ENCODE peak calls at places on chromosomes 12 and 14, in six cellular contexts. C, U, W, O, Y and S are unnamed samples. For H3K4me1, the result is how much of the 10 kb centered on the place peaks cover.

GRCh38 chr14:92471919-92472318 is 41.7 kb upstream of the RIN3 start:
- DNase-seq in C (no peak), U (no peak), W (no peak), O (no peak), Y (peak), S (peak)

GRCh38 chr12:124774462-124775167 is 89.0 kb downstream of the SCARB1 start:
- DNase-seq in C (no peak), U (peak), W (peak), O (peak), Y (peak), S (no peak)

GRCh38 chr12:32080435-32080834 is 26.2 kb upstream of the BICD1 start:
- DNase-seq in C (no peak), U (no peak), W (no peak), O (no peak), Y (no peak), S (no peak)

GRCh38 chr14:93975791-93976476 is 436 bp downstream of the ASB2 start:
- DNase-seq in C (no peak), U (no peak), W (no peak), O (no peak), Y (no peak), S (no peak)

GRCh38 chr12:98355322-98355721 is 160.1 kb upstream of the TMPO start:
- DNase-seq in C (no peak), U (no peak), W (no peak), O (no peak), Y (peak), S (no peak)

GRCh38 chr12:24955853-24956252 is 7.0 kb upstream of the BCAT1 start:
- DNase-seq in C (no peak), U (no peak), W (no peak), O (no peak), Y (no peak), S (peak)

GRCh38 chr12:13124661-13125505 is 21.4 kb upstream of the GSG1 start:
- DNase-seq in C (no peak), U (no peak), W (no peak), O (no peak), Y (peak), S (no peak)

GRCh38 chr12:6104027-6104426 is 20.4 kb downstream of the VWF start:
- DNase-seq in C (no peak), U (no peak), W (no peak), O (no peak), Y (no peak), S (no peak)

GRCh38 chr12:55760663-55761062 is 17.7 kb downstream of the GDF11 start:
- DNase-seq in C (no peak), U (no peak), W (no peak), O (no peak), Y (no peak), S (no peak)

GRCh38 chr12:3727877-3728632 is 24.9 kb downstream of the CRACR2A start:
- DNase-seq in C (no peak), U (no peak), W (peak), O (no peak), Y (peak), S (no peak)

GRCh38 chr14:46063872-46064271 is 587.7 kb downstream of the RPL10L start:
- DNase-seq in C (no peak), U (no peak), W (no peak), O (no peak), Y (no peak), S (peak)

GRCh38 chr14:103625361-103626095 is 3.5 kb upstream of the KLC1 start:
- DNase-seq in C (no peak), U (no peak), W (peak), O (no peak), Y (no peak), S (no peak)

GRCh38 chr14:57831981-57832380 is 33.9 kb downstream of the SLC35F4 start:
- DNase-seq in C (no peak), U (no peak), W (no peak), O (no peak), Y (no peak), S (peak)

GRCh38 chr12:22459872-22460490 is 84.4 kb downstream of the C2CD5 start:
- DNase-seq in C (no peak), U (no peak), W (no peak), O (no peak), Y (peak), S (no peak)

GRCh38 chr14:71070169-71070568 is 162.9 kb downstream of the PCNX1 start:
- DNase-seq in C (no peak), U (no peak), W (no peak), O (no peak), Y (peak), S (no peak)

DNA sequence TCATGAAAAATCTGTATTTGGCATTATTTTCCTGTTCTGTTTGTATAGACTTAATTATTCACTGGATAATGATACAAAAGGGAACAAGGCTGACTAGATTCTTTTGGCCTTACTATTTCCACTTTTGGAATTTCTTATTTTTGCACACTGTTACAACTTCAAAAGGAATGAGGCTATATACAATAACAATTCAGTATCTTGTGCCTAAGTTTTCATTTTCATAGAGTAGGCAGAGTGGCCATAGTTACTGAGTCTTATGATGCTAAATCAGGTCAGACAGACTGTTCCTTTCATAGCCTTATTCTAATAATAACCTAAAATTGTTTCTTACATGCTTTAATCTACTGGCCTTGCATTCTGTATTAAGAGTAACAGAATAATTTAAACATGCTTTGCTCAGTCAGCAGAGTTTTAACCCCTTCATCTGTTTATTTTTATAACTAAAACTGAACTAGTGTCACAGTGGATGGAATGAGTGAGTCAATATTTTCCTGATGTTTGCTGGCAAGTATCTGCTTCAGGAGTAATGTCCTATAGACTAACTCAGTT is 10.5 kb downstream of the TTC8 start:
- DNase-seq in C (no peak), U (no peak), W (no peak), O (no peak), Y (peak), S (no peak)
- H3K4me1 ChIP-seq in C (under half), U (under half), W (under half), O (under half), Y (under half), S (under half)

DNA sequence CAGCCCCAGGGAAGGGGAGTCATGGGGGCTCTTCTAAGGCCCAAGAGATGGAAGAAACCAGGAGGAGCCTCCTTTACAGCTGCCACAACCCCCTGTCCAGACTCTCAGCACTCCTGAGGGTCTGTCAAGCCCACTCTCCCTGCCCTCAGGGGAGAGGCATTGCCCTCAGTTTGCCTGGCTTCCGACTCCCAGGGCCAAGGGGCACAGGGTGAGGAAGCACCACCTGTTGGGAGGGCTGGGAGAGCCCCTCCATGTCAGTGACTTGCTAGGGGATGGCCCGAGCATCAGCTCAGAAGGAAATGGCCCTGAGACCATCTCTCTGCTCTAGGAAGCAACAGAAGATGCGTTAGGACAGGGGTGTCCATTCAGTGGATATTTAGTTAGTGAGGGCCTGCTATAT is 36.1 kb downstream of the LTBP2 start:
- DNase-seq in C (peak), U (no peak), W (no peak), O (no peak), Y (no peak), S (no peak)
- H3K4me1 ChIP-seq in C (half or more), U (under half), W (under half), O (under half), Y (under half), S (under half)

DNA sequence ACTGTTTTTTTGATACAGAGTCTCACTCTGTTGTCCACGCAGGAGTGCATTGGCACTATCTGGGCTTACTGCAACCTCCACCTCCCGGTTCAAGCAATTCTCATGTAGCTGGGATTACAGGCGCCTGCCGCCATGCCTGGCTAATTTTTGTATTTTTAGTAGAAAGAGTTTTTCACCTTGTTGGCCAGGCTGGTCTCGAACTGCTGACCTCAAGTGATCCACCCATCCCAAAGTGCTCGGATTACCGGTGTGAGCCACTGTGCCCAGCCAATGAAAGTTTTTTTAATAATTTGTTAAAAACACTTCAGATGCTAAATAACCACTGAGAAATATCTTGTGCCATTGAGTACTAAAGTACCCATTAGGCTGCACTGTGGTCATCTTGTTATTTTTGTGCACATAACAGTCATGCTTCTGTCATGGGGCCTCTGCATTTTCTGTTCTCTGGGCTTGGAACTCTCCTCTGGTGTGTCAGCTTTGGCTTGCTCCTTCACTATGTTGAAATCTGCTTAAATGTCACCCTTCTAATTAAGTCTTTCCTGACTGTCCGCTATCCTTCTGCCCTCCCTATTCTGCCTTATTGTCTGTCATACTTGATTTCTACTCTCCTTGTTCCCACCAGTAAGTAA is 105.1 kb downstream of the KTN1 start:
- DNase-seq in C (no peak), U (no peak), W (no peak), O (no peak), Y (no peak), S (no peak)
- H3K4me1 ChIP-seq in C (under half), U (under half), W (under half), O (under half), Y (under half), S (under half)

DNA sequence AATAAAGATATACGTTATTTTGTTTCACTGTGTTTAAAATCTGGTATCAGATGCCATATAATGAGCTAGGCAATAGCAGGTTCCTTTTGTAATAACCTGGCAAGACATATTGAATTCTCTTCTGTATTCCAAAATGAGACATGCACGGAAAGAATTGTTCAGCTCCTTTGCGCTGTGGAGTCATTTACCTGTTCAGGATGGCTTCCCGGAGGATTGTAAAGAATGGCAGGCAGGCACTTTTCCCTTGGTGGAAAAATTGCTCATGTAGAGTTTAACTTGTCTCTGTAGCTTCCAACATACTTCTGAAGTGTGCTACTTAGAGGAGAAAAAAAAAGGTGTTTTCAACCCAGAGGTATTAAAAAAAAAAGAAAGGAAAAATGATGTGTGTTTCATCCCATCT is 805.2 kb downstream of the GALC start:
- DNase-seq in C (no peak), U (no peak), W (no peak), O (no peak), Y (no peak), S (no peak)
- H3K4me1 ChIP-seq in C (under half), U (under half), W (under half), O (under half), Y (under half), S (under half)

GRCh38 chr14:95136631-95137030 is 20.7 kb downstream of the DICER1 start:
- DNase-seq in C (no peak), U (no peak), W (no peak), O (no peak), Y (no peak), S (no peak)

GRCh38 chr14:95137804-95138167 is 19.5 kb downstream of the DICER1 start:
- DNase-seq in C (no peak), U (no peak), W (no peak), O (peak), Y (peak), S (no peak)

GRCh38 chr14:95137164-95137803 is 20.0 kb downstream of the DICER1 start:
- DNase-seq in C (no peak), U (no peak), W (no peak), O (no peak), Y (no peak), S (no peak)

GRCh38 chr14:95140060-95140858 is 17.1 kb downstream of the DICER1 start:
- DNase-seq in C (no peak), U (no peak), W (no peak), O (no peak), Y (peak), S (no peak)

GRCh38 chr14:95138876-95139275 is 18.5 kb downstream of the DICER1 start:
- DNase-seq in C (no peak), U (no peak), W (no peak), O (no peak), Y (peak), S (no peak)
- H3K4me1 ChIP-seq in C (half or more), U (under half), W (under half), O (under half), Y (under half), S (under half)

GRCh38 chr14:24076302-24076601 is 4.9 kb downstream of the CPNE6 start:
- DNase-seq in C (no peak), U (no peak), W (no peak), O (no peak), Y (no peak), S (no peak)
- H3K4me1 ChIP-seq in C (under half), U (under half), W (under half), O (under half), Y (under half), S (under half)

GRCh38 chr14:100764716-100765115 is 38.0 kb downstream of the DLK1 start:
- DNase-seq in C (no peak), U (no peak), W (no peak), O (no peak), Y (no peak), S (no peak)
- H3K4me1 ChIP-seq in C (under half), U (under half), W (under half), O (under half), Y (under half), S (under half)